ENCODE peak calls at places on chromosomes 6 and 20, in six cellular contexts. One of them, this sample, is unnamed.
A peak's percentile ranks its signal among the peaks of the same experiment; 100 is the strongest.

GRCh38 chr20:35954907-35955251 is 577 bp upstream of the SCAND1 start:
- DNase-seq in astrocyte: peak; percentile 29
- DNase-seq in HCT116: no peak
- DNase-seq in GM23248: peak; percentile 77
- DNase-seq in neuronal stem cell: no peak
- DNase-seq in H9: no peak
- DNase-seq in this sample: peak; percentile 66

GRCh38 chr6:18142591-18142861 is 12.4 kb downstream of the TPMT start:
- DNase-seq in astrocyte: no peak
- DNase-seq in HCT116: no peak
- DNase-seq in GM23248: no peak
- DNase-seq in neuronal stem cell: no peak
- DNase-seq in H9: no peak
- DNase-seq in this sample: no peak

GRCh38 chr6:92459606-92460005 is 959.8 kb downstream of the EPHA7 start:
- DNase-seq in astrocyte: no peak
- DNase-seq in HCT116: no peak
- DNase-seq in GM23248: no peak
- DNase-seq in neuronal stem cell: no peak
- DNase-seq in H9: no peak
- DNase-seq in this sample: no peak

GRCh38 chr20:58907481-58908137 is 55.1 kb downstream of the GNAS start:
- DNase-seq in astrocyte: peak; percentile 98
- DNase-seq in HCT116: no peak
- DNase-seq in GM23248: peak; percentile 100
- DNase-seq in neuronal stem cell: no peak
- DNase-seq in H9: no peak
- DNase-seq in this sample: peak; percentile 100

GRCh38 chr20:41956316-41957050 is 338.3 kb upstream of the CHD6 start:
- DNase-seq in astrocyte: no peak
- DNase-seq in HCT116: no peak
- DNase-seq in GM23248: peak; percentile 3
- DNase-seq in neuronal stem cell: peak; percentile 6
- DNase-seq in H9: peak; percentile 39
- DNase-seq in this sample: no peak

GRCh38 chr6:81708306-81708705 is 44.2 kb downstream of the TENT5A start:
- DNase-seq in astrocyte: peak; percentile 69
- DNase-seq in HCT116: no peak
- DNase-seq in GM23248: no peak
- DNase-seq in neuronal stem cell: peak; percentile 47
- DNase-seq in H9: peak; percentile 38
- DNase-seq in this sample: no peak

GRCh38 chr6:69861986-69862385 is 4.4 kb upstream of the COL19A1 start:
- DNase-seq in astrocyte: no peak
- DNase-seq in HCT116: no peak
- DNase-seq in GM23248: no peak
- DNase-seq in neuronal stem cell: no peak
- DNase-seq in H9: no peak
- DNase-seq in this sample: no peak

GRCh38 chr6:137893726-137894125 is 26.7 kb downstream of the TNFAIP3 start:
- DNase-seq in astrocyte: no peak
- DNase-seq in HCT116: no peak
- DNase-seq in GM23248: peak; percentile 74
- DNase-seq in neuronal stem cell: no peak
- DNase-seq in H9: no peak
- DNase-seq in this sample: no peak

GRCh38 chr6:87722831-87723726 is 21.0 kb upstream of the AKIRIN2 start:
- DNase-seq in astrocyte: peak; percentile 95
- DNase-seq in HCT116: peak; percentile 75
- DNase-seq in GM23248: peak; percentile 97
- DNase-seq in neuronal stem cell: peak; percentile 56
- DNase-seq in H9: peak; percentile 81
- DNase-seq in this sample: peak; percentile 92

GRCh38 chr6:43258807-43259686 is 15.8 kb downstream of the TTBK1 start:
- DNase-seq in astrocyte: no peak
- DNase-seq in HCT116: no peak
- DNase-seq in GM23248: no peak
- DNase-seq in neuronal stem cell: no peak
- DNase-seq in H9: no peak
- DNase-seq in this sample: no peak

GRCh38 chr6:105482227-105482839 is 79.5 kb upstream of the PREP start:
- DNase-seq in astrocyte: no peak
- DNase-seq in HCT116: no peak
- DNase-seq in GM23248: no peak
- DNase-seq in neuronal stem cell: no peak
- DNase-seq in H9: no peak
- DNase-seq in this sample: peak; percentile 42

GRCh38 chr6:71544028-71544427 is 255.4 kb downstream of the OGFRL1 start:
- DNase-seq in astrocyte: peak; percentile 77
- DNase-seq in HCT116: no peak
- DNase-seq in GM23248: peak; percentile 47
- DNase-seq in neuronal stem cell: no peak
- DNase-seq in H9: no peak
- DNase-seq in this sample: peak; percentile 73

GRCh38 chr6:155417454-155417853 is 38.2 kb downstream of the NOX3 start:
- DNase-seq in astrocyte: no peak
- DNase-seq in HCT116: no peak
- DNase-seq in GM23248: peak; percentile 42
- DNase-seq in neuronal stem cell: no peak
- DNase-seq in H9: no peak
- DNase-seq in this sample: peak; percentile 28

GRCh38 chr20:25280574-25281535 is 33.0 kb downstream of the PYGB start:
- DNase-seq in astrocyte: no peak
- DNase-seq in HCT116: no peak
- DNase-seq in GM23248: no peak
- DNase-seq in neuronal stem cell: no peak
- DNase-seq in H9: no peak
- DNase-seq in this sample: no peak

GRCh38 chr6:37988131-37988530 is 168.6 kb downstream of the ZFAND3 start:
- DNase-seq in astrocyte: peak; percentile 63
- DNase-seq in HCT116: no peak
- DNase-seq in GM23248: peak; percentile 51
- DNase-seq in neuronal stem cell: no peak
- DNase-seq in H9: no peak
- DNase-seq in this sample: peak; percentile 42

GRCh38 chr20:51434556-51435256 is 107.8 kb downstream of the NFATC2 start:
- DNase-seq in astrocyte: peak; percentile 68
- DNase-seq in HCT116: peak; percentile 54
- DNase-seq in GM23248: peak; percentile 94
- DNase-seq in neuronal stem cell: no peak
- DNase-seq in H9: no peak
- DNase-seq in this sample: peak; percentile 88

GRCh38 chr6:134908906-134909516 is 40.9 kb downstream of the ALDH8A1 start:
- DNase-seq in astrocyte: peak; percentile 100
- DNase-seq in HCT116: peak; percentile 64
- DNase-seq in GM23248: peak; percentile 99
- DNase-seq in neuronal stem cell: no peak
- DNase-seq in H9: no peak
- DNase-seq in this sample: peak; percentile 91

GRCh38 chr20:42110301-42110700 is 492.1 kb upstream of the CHD6 start:
- DNase-seq in astrocyte: no peak
- DNase-seq in HCT116: no peak
- DNase-seq in GM23248: no peak
- DNase-seq in neuronal stem cell: no peak
- DNase-seq in H9: no peak
- DNase-seq in this sample: no peak

GRCh38 chr6:169912266-169913095 is 161.1 kb downstream of the ERMARD start:
- DNase-seq in astrocyte: no peak
- DNase-seq in HCT116: no peak
- DNase-seq in GM23248: peak; percentile 36
- DNase-seq in neuronal stem cell: no peak
- DNase-seq in H9: no peak
- DNase-seq in this sample: no peak

GRCh38 chr6:129890701-129891100 is 29.6 kb upstream of the TMEM244 start:
- DNase-seq in astrocyte: no peak
- DNase-seq in HCT116: no peak
- DNase-seq in GM23248: peak; percentile 24
- DNase-seq in neuronal stem cell: no peak
- DNase-seq in H9: no peak
- DNase-seq in this sample: no peak

GRCh38 chr6:29752451-29753308 is 29.4 kb downstream of the HLA-F start:
- DNase-seq in astrocyte: peak; percentile 68
- DNase-seq in HCT116: peak; percentile 90
- DNase-seq in GM23248: peak; percentile 95
- DNase-seq in neuronal stem cell: peak; percentile 81
- DNase-seq in H9: peak; percentile 96
- DNase-seq in this sample: peak; percentile 96

GRCh38 chr6:144744720-144745119 is 459.6 kb downstream of the UTRN start:
- DNase-seq in astrocyte: no peak
- DNase-seq in HCT116: no peak
- DNase-seq in GM23248: no peak
- DNase-seq in neuronal stem cell: no peak
- DNase-seq in H9: no peak
- DNase-seq in this sample: no peak

GRCh38 chr6:33908025-33908424 is 104.2 kb upstream of the MLN start:
- DNase-seq in astrocyte: no peak
- DNase-seq in HCT116: no peak
- DNase-seq in GM23248: no peak
- DNase-seq in neuronal stem cell: no peak
- DNase-seq in H9: no peak
- DNase-seq in this sample: no peak

GRCh38 chr20:49647509-49647908 is 66.2 kb downstream of the B4GALT5 start:
- DNase-seq in astrocyte: peak; percentile 29
- DNase-seq in HCT116: no peak
- DNase-seq in GM23248: peak; percentile 38
- DNase-seq in neuronal stem cell: no peak
- DNase-seq in H9: no peak
- DNase-seq in this sample: no peak

GRCh38 chr20:37383229-37383989 is 37.5 kb downstream of the SRC start:
- DNase-seq in astrocyte: peak; percentile 57
- DNase-seq in HCT116: peak; percentile 81
- DNase-seq in GM23248: peak; percentile 88
- DNase-seq in neuronal stem cell: no peak
- DNase-seq in H9: no peak
- DNase-seq in this sample: peak; percentile 36

GRCh38 chr6:90068264-90068663 is 174.0 kb downstream of the GJA10 start:
- DNase-seq in astrocyte: peak; percentile 75
- DNase-seq in HCT116: peak; percentile 53
- DNase-seq in GM23248: peak; percentile 79
- DNase-seq in neuronal stem cell: no peak
- DNase-seq in H9: no peak
- DNase-seq in this sample: no peak

GRCh38 chr20:4666001-4666470 is 55.7 kb upstream of the PRND start:
- DNase-seq in astrocyte: peak; percentile 70
- DNase-seq in HCT116: no peak
- DNase-seq in GM23248: peak; percentile 90
- DNase-seq in neuronal stem cell: no peak
- DNase-seq in H9: no peak
- DNase-seq in this sample: peak; percentile 74

GRCh38 chr6:78577585-78577984 is 289.8 kb upstream of the IRAK1BP1 start:
- DNase-seq in astrocyte: no peak
- DNase-seq in HCT116: no peak
- DNase-seq in GM23248: no peak
- DNase-seq in neuronal stem cell: no peak
- DNase-seq in H9: no peak
- DNase-seq in this sample: no peak

GRCh38 chr6:10478187-10479040 is 42.7 kb upstream of the GCNT2 start:
- DNase-seq in astrocyte: peak; percentile 18
- DNase-seq in HCT116: peak; percentile 41
- DNase-seq in GM23248: peak; percentile 37
- DNase-seq in neuronal stem cell: peak; percentile 50
- DNase-seq in H9: no peak
- DNase-seq in this sample: peak; percentile 75

GRCh38 chr6:131368077-131368911 is 204.7 kb upstream of the ARG1 start:
- DNase-seq in astrocyte: peak; percentile 33
- DNase-seq in HCT116: no peak
- DNase-seq in GM23248: peak; percentile 76
- DNase-seq in neuronal stem cell: no peak
- DNase-seq in H9: no peak
- DNase-seq in this sample: peak; percentile 78

GRCh38 chr20:2602046-2602735 is 50.2 kb upstream of the NOP56 start:
- DNase-seq in astrocyte: no peak
- DNase-seq in HCT116: no peak
- DNase-seq in GM23248: no peak
- DNase-seq in neuronal stem cell: no peak
- DNase-seq in H9: no peak
- DNase-seq in this sample: peak; percentile 52

GRCh38 chr6:87728706-87729105 is 26.7 kb upstream of the AKIRIN2 start:
- DNase-seq in astrocyte: no peak
- DNase-seq in HCT116: no peak
- DNase-seq in GM23248: no peak
- DNase-seq in neuronal stem cell: no peak
- DNase-seq in H9: no peak
- DNase-seq in this sample: no peak

GRCh38 chr6:75612921-75613534 is 11.3 kb downstream of the SENP6 start:
- DNase-seq in astrocyte: no peak
- DNase-seq in HCT116: no peak
- DNase-seq in GM23248: peak; percentile 31
- DNase-seq in neuronal stem cell: no peak
- DNase-seq in H9: no peak
- DNase-seq in this sample: no peak
- H3K4me1 ChIP-seq in astrocyte: no peaks in the 10 kb centered on the region
- H3K4me1 ChIP-seq in HCT116: peaks cover 16% of the 10 kb centered on the region
- H3K4me1 ChIP-seq in GM23248: peaks cover 51% of the 10 kb centered on the region
- H3K4me1 ChIP-seq in neuronal stem cell: no peaks in the 10 kb centered on the region
- H3K4me1 ChIP-seq in H9: peaks cover 4% of the 10 kb centered on the region
- H3K4me1 ChIP-seq in this sample: peaks cover 54% of the 10 kb centered on the region

GRCh38 chr6:22147983-22148797 is 148.6 kb downstream of the PRL start:
- DNase-seq in astrocyte: peak; percentile 91
- DNase-seq in HCT116: no peak
- DNase-seq in GM23248: peak; percentile 74
- DNase-seq in neuronal stem cell: no peak
- DNase-seq in H9: no peak
- DNase-seq in this sample: peak; percentile 88
- H3K9ac ChIP-seq in astrocyte: peak overlapping the region; percentile 63
- H3K9ac ChIP-seq in HCT116: no peak overlapping the region
- H3K9ac ChIP-seq in GM23248: no peak overlapping the region
- H3K9ac ChIP-seq in neuronal stem cell: no peak overlapping the region
- H3K9ac ChIP-seq in H9: no peak overlapping the region
- H3K9ac ChIP-seq in this sample: no peak overlapping the region

GRCh38 chr6:8000080-8001035 is 63.8 kb downstream of the BLOC1S5 start:
- DNase-seq in astrocyte: peak; percentile 81
- DNase-seq in HCT116: no peak
- DNase-seq in GM23248: peak; percentile 23
- DNase-seq in neuronal stem cell: no peak
- DNase-seq in H9: no peak
- DNase-seq in this sample: no peak

GRCh38 chr6:7999201-7999600 is 65.0 kb downstream of the BLOC1S5 start:
- DNase-seq in astrocyte: no peak
- DNase-seq in HCT116: no peak
- DNase-seq in GM23248: no peak
- DNase-seq in neuronal stem cell: no peak
- DNase-seq in H9: no peak
- DNase-seq in this sample: no peak

GRCh38 chr6:8006208-8006607 is 58.0 kb downstream of the BLOC1S5 start:
- DNase-seq in astrocyte: no peak
- DNase-seq in HCT116: peak; percentile 27
- DNase-seq in GM23248: peak; percentile 68
- DNase-seq in neuronal stem cell: no peak
- DNase-seq in H9: no peak
- DNase-seq in this sample: peak; percentile 63

GRCh38 chr6:8005136-8005535 is 59.1 kb downstream of the BLOC1S5 start:
- DNase-seq in astrocyte: peak; percentile 44
- DNase-seq in HCT116: no peak
- DNase-seq in GM23248: no peak
- DNase-seq in neuronal stem cell: no peak
- DNase-seq in H9: no peak
- DNase-seq in this sample: no peak
- H3K4me1 ChIP-seq in astrocyte: no peaks in the 10 kb centered on the region
- H3K4me1 ChIP-seq in HCT116: no peaks in the 10 kb centered on the region
- H3K4me1 ChIP-seq in GM23248: peaks cover 7% of the 10 kb centered on the region
- H3K4me1 ChIP-seq in neuronal stem cell: peaks cover under 1% of the 10 kb centered on the region
- H3K4me1 ChIP-seq in H9: no peaks in the 10 kb centered on the region
- H3K4me1 ChIP-seq in this sample: no peaks in the 10 kb centered on the region

GRCh38 chr6:23097569-23097968 is 528.2 kb downstream of the HDGFL1 start:
- DNase-seq in astrocyte: no peak
- DNase-seq in HCT116: no peak
- DNase-seq in GM23248: peak; percentile 7
- DNase-seq in neuronal stem cell: no peak
- DNase-seq in H9: no peak
- DNase-seq in this sample: no peak
- H3K9ac ChIP-seq in astrocyte: no peak overlapping the region
- H3K9ac ChIP-seq in HCT116: no peak overlapping the region
- H3K9ac ChIP-seq in GM23248: no peak overlapping the region
- H3K9ac ChIP-seq in neuronal stem cell: no peak overlapping the region
- H3K9ac ChIP-seq in H9: no peak overlapping the region
- H3K9ac ChIP-seq in this sample: no peak overlapping the region

This sample was measured in adipocyte.